ENCODE peak calls at places on chromosomes 12 and 14, in ten cellular contexts. W is adrenal gland, D is fibroblast of lung, S is heart right ventricle, G is psoas muscle, I is Karpas-422, Z is endothelial cell of umbilical vein, P is body of pancreas, H is suprapubic skin, V is mammary epithelial cell. F is an unnamed sample. For H3K36me3 and H3K4me1, the result is how much of the 10 kb centered on the place peaks cover.

GRCh38 chr12:76644950-76645349 is 85.4 kb upstream of the OSBPL8 start:
- DNase-seq in H (no peak), G (no peak), W (no peak), S (no peak), I (no peak), Z (no peak), D (no peak), V (no peak), P (no peak), F (no peak)

GRCh38 chr14:23447634-23448353 is 12.3 kb upstream of the MYH7 start:
- DNase-seq in D (no peak), Z (no peak), I (no peak), H (no peak), P (peak), W (no peak), S (no peak), V (no peak), G (no peak), F (no peak)

GRCh38 chr12:1691123-1692007 is 495 bp downstream of the ADIPOR2 start:
- DNase-seq in Z (peak), G (no peak), P (peak), D (peak), V (peak), I (peak), W (peak), S (no peak), H (peak), F (no peak)

GRCh38 chr12:110581951-110582285 is 1.2 kb downstream of the PPTC7 start:
- DNase-seq in S (no peak), W (no peak), H (no peak), V (peak), G (no peak), P (no peak), D (peak), I (peak), Z (no peak), F (no peak)

GRCh38 chr12:98227162-98227561 is 288.2 kb upstream of the TMPO start:
- DNase-seq in P (no peak), S (no peak), D (no peak), I (peak), V (no peak), W (no peak), Z (no peak), G (no peak), H (no peak), F (no peak)

GRCh38 chr12:88242161-88242925 is 100.2 kb downstream of the TMTC3 start:
- DNase-seq in G (no peak), W (peak), H (no peak), I (peak), D (peak), P (no peak), V (peak), S (no peak), Z (peak), F (peak)

GRCh38 chr12:44422559-44422958 is 453.6 kb downstream of the NELL2 start:
- DNase-seq in G (no peak), I (no peak), V (no peak), P (no peak), D (no peak), Z (no peak), S (no peak), H (no peak), W (no peak), F (no peak)

GRCh38 chr14:91458612-91459011 is 41.0 kb upstream of the CCDC88C start:
- DNase-seq in V (no peak), Z (no peak), W (no peak), P (no peak), D (no peak), G (no peak), I (no peak), S (no peak), H (no peak), F (no peak)

GRCh38 chr14:56087824-56088571 is 30.2 kb upstream of the PELI2 start:
- DNase-seq in D (peak), Z (no peak), S (no peak), G (no peak), V (no peak), P (peak), H (no peak), I (no peak), W (no peak), F (no peak)

GRCh38 chr12:66653801-66654200 is 25.1 kb downstream of the GRIP1 start:
- DNase-seq in G (no peak), Z (no peak), H (no peak), S (no peak), P (no peak), I (no peak), V (no peak), W (no peak), D (no peak), F (no peak)

GRCh38 chr14:67056684-67057083 is 132.6 kb upstream of the GARIN2 start:
- DNase-seq in Z (no peak), G (peak), I (no peak), W (no peak), V (no peak), S (no peak), H (no peak), D (no peak), P (no peak), F (no peak)

GRCh38 chr12:127125607-127126259 is 1141.2 kb upstream of the TMEM132C start:
- DNase-seq in G (no peak), V (peak), H (no peak), I (no peak), S (no peak), P (no peak), D (peak), W (no peak), Z (no peak), F (no peak)

GRCh38 chr14:73358187-73358586 is 100.2 kb downstream of the NUMB start:
- DNase-seq in Z (no peak), P (no peak), V (no peak), H (no peak), S (no peak), W (no peak), G (no peak), I (no peak), D (no peak), F (no peak)

GRCh38 chr12:94677778-94678177 is 27.4 kb upstream of the TMCC3 start:
- DNase-seq in S (no peak), P (no peak), G (no peak), D (no peak), W (no peak), H (no peak), I (no peak), Z (no peak), V (peak), F (no peak)

GRCh38 chr12:121400332-121401139 is 618 bp downstream of the RNF34 start:
- DNase-seq in W (peak), V (peak), D (peak), G (peak), Z (peak), P (peak), H (peak), S (peak), I (peak), F (peak)

GRCh38 chr12:68349921-68350606 is 17.9 kb upstream of the MDM1 start:
- DNase-seq in Z (no peak), H (no peak), G (no peak), I (no peak), P (no peak), V (no peak), D (no peak), S (no peak), W (no peak), F (no peak)

GRCh38 chr12:44372259-44372658 is 503.9 kb downstream of the NELL2 start:
- DNase-seq in G (no peak), S (no peak), P (no peak), D (peak), W (no peak), I (no peak), H (no peak), Z (no peak), V (peak), F (no peak)

GRCh38 chr12:116441292-116441691 is 117.9 kb upstream of the MAP1LC3B2 start:
- DNase-seq in V (no peak), Z (no peak), H (no peak), S (no peak), P (no peak), G (no peak), I (no peak), W (no peak), D (no peak), F (no peak)

GRCh38 chr14:67050892-67051291 is 138.3 kb upstream of the GARIN2 start:
- DNase-seq in W (no peak), V (no peak), I (no peak), D (peak), G (no peak), S (no peak), Z (no peak), P (no peak), H (no peak), F (no peak)

GRCh38 chr12:3034067-3034750 is 43.0 kb upstream of the TSPAN9 start:
- DNase-seq in D (peak), S (peak), Z (peak), H (no peak), I (peak), W (peak), G (peak), V (peak), P (peak), F (no peak)

GRCh38 chr14:44657688-44658388 is 150.8 kb upstream of the FSCB start:
- DNase-seq in V (peak), P (no peak), H (no peak), S (no peak), W (no peak), I (peak), G (no peak), Z (no peak), D (peak), F (no peak)

GRCh38 chr12:50066402-50066801 is 9.0 kb downstream of the ASIC1 start:
- DNase-seq in I (peak), G (no peak), D (peak), S (no peak), V (peak), P (no peak), Z (no peak), H (no peak), W (no peak), F (peak)

GRCh38 chr14:103074699-103075341 is 9.2 kb upstream of the LBHD2 start:
- DNase-seq in V (no peak), Z (no peak), P (peak), G (peak), W (peak), H (peak), D (no peak), S (peak), I (no peak), F (peak)

GRCh38 chr12:66279127-66279712 is 23.1 kb upstream of the HELB start:
- DNase-seq in G (no peak), P (peak), D (peak), H (no peak), W (no peak), V (no peak), Z (peak), I (peak), S (no peak), F (no peak)

GRCh38 chr12:101490286-101490920 is 15.3 kb downstream of the SPIC start:
- DNase-seq in P (peak), V (peak), S (peak), H (no peak), G (no peak), I (peak), W (no peak), D (no peak), Z (no peak), F (no peak)

GRCh38 chr12:97229036-97229435 is 233.6 kb upstream of the RMST start:
- DNase-seq in D (no peak), W (no peak), G (no peak), P (no peak), H (no peak), Z (peak), I (no peak), V (no peak), S (no peak), F (no peak)

GRCh38 chr14:54760866-54761265 is 141.8 kb downstream of the GCH1 start:
- DNase-seq in V (no peak), H (no peak), D (no peak), W (no peak), I (no peak), Z (no peak), S (no peak), P (no peak), G (no peak), F (no peak)

GRCh38 chr14:54761835-54762234 is 140.8 kb downstream of the GCH1 start:
- DNase-seq in V (no peak), D (no peak), P (no peak), W (no peak), Z (no peak), I (no peak), S (no peak), G (no peak), H (no peak), F (no peak)

GRCh38 chr14:54762296-54762695 is 140.3 kb downstream of the GCH1 start:
- DNase-seq in H (no peak), I (no peak), V (no peak), D (peak), Z (peak), P (no peak), W (no peak), S (no peak), G (no peak), F (no peak)

GRCh38 chr14:54758041-54758440 is 144.6 kb downstream of the GCH1 start:
- DNase-seq in S (no peak), I (no peak), H (no peak), W (no peak), Z (no peak), G (no peak), D (no peak), V (no peak), P (no peak), F (no peak)

GRCh38 chr14:54759982-54760585 is 142.5 kb downstream of the GCH1 start:
- DNase-seq in Z (no peak), V (no peak), G (no peak), W (no peak), I (no peak), D (no peak), H (no peak), S (no peak), P (no peak), F (no peak)
- H3K36me3 ChIP-seq in Z (under half), V (under half), G (half or more), W (under half), I (half or more), D (under half), H (under half), S (under half), P (under half), F (half or more)

GRCh38 chr12:123435636-123436016 is 858 bp downstream of the RILPL2 start:
- DNase-seq in H (no peak), W (no peak), I (no peak), V (no peak), Z (no peak), D (no peak), S (no peak), G (no peak), P (no peak), F (no peak)

GRCh38 chr12:123436017-123436964 is at the start of gene RILPL2:
- DNase-seq in D (peak), I (peak), S (peak), G (peak), Z (peak), H (peak), P (peak), W (peak), V (peak), F (peak)

GRCh38 chr12:123431951-123432886 is 4.3 kb downstream of the RILPL2 start:
- DNase-seq in D (no peak), W (no peak), H (no peak), S (no peak), G (no peak), P (no peak), Z (peak), I (no peak), V (peak), F (no peak)

GRCh38 chr12:123433615-123434014 is 2.9 kb downstream of the RILPL2 start:
- DNase-seq in G (no peak), S (no peak), H (no peak), D (no peak), I (no peak), V (no peak), Z (no peak), P (no peak), W (no peak), F (no peak)
- H3K4me1 ChIP-seq in G (under half), S (under half), H (under half), D (under half), I (under half), V (under half), Z (under half), P (under half), W (under half), F (under half)

DNA sequence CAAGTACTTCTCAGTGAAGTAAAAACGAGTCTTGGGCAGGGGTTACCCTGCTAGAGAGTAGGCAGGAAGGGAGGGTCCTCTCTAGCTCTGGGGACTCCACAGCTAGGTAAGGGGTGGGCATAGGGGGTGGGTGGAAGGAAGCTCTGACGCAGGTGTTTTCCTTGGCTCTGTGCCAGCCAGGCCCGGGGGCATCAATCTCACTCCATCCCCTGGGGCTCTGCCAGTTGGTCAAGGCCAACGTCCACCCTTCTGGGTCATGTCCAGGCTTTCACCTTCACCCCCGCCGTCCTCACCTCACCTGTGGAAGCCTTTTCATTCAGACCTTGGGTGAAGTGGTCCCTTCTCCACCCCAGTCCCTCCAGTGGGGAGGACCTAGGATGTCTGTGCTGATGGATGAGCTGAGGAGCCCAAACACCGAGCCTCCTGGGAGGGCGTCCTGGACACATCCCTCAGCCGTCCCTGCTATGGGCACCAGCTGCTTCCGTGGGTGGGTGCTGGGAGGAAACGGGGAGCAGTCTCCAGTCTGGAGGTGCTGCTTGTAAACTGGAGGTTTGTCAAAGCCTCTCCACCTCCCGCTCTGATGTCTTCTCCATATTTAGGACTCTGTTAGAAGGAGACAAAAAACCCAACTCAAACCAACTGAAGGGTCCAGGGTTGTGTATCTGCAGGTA is 71.5 kb upstream of the SFSWAP start:
- DNase-seq in P (no peak), H (no peak), G (no peak), D (no peak), W (no peak), S (no peak), V (no peak), Z (no peak), I (no peak), F (no peak)
- H3K36me3 ChIP-seq in P (under half), H (under half), G (under half), D (under half), W (under half), S (under half), V (under half), Z (under half), I (under half), F (under half)

DNA sequence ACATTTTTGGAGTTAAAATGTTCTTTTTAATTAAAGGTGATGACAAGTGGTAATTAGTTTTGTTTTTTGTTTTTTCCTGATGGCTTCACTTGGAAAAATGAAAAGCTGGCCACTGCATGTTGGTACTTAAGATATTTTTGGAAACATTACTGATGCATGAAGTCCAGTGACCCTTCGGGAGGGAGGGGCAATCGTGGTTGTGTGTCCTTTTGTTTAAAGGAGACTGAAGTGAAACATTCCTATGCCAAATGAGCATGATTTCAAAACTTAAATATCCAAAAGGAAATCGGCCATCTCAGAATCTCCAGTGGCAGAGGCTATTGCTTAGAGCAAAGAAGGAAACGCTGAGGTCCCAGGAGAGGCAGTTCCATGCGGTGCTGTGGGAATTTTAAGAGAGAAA is 20.1 kb downstream of the LTBP2 start:
- DNase-seq in P (no peak), W (no peak), H (no peak), I (no peak), V (no peak), S (no peak), G (peak), Z (no peak), D (peak), F (no peak)
- H3K4me1 ChIP-seq in P (under half), W (under half), H (half or more), I (under half), V (under half), S (under half), G (under half), Z (under half), D (half or more), F (half or more)

DNA sequence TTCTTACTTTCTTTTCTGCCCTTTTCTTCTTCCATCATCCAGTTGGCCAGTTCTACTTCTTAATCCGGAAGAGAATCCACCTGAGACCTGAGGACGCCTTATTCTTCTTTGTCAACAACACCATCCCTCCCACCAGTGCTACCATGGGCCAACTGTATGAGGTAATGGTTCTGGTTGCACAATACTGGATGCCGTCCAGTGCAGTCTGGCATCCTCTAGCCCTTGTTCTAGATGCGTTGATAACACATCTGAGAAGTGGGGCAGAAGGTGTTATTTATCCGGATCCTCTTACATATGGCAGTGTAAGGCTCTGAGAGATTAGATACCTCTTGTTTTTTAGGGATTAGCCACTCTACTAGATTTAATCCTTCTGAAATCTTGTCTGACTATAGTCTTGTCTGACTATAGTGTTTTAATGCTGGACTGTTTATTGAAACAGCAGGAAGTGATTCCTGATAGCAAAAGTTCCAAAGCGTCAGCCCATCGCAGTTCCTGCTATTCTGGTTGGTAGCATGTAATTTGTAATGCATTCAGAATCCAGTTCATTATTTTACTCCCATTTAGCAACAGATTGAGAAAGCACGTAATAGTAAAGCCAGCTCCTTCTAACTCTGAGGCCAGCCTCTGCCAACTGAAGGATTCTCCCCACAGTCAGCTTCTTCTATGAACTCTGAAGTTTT is 7.9 kb downstream of the GABARAPL1 start:
- DNase-seq in D (peak), P (peak), G (peak), I (no peak), H (peak), Z (peak), S (peak), W (peak), V (peak), F (peak)
- H3K36me3 ChIP-seq in D (under half), P (under half), G (half or more), I (under half), H (half or more), Z (under half), S (under half), W (under half), V (under half), F (half or more)

GRCh38 chr12:6952860-6953416 is 1.8 kb downstream of the PTPN6 start:
- DNase-seq in G (no peak), V (no peak), S (no peak), Z (no peak), D (no peak), W (no peak), I (peak), H (no peak), P (no peak), F (no peak)

GRCh38 chr12:6950401-6950801 is 755 bp upstream of the PTPN6 start:
- DNase-seq in I (peak), S (no peak), P (no peak), V (no peak), W (no peak), Z (no peak), G (no peak), H (no peak), D (no peak), F (no peak)

GRCh38 chr12:6950944-6951540 is at the start of gene PTPN6:
- DNase-seq in H (no peak), I (peak), V (no peak), P (no peak), S (no peak), W (no peak), Z (no peak), D (no peak), G (peak), F (no peak)

GRCh38 chr12:6952121-6952859 is 1.1 kb downstream of the PTPN6 start:
- DNase-seq in P (no peak), W (no peak), Z (no peak), D (no peak), H (no peak), G (peak), V (no peak), S (no peak), I (peak), F (no peak)

GRCh38 chr12:6951551-6952120 is 480 bp downstream of the PTPN6 start:
- DNase-seq in Z (no peak), H (no peak), V (no peak), P (no peak), S (no peak), G (peak), W (no peak), D (no peak), I (peak), F (no peak)
- H3K4me1 ChIP-seq in Z (under half), H (under half), V (under half), P (under half), S (under half), G (under half), W (under half), D (under half), I (half or more), F (under half)

F was measured in ascending aorta.